ENCODE peak calls at places on chromosomes 2 and 18, in eight cellular contexts. One of them, this sample, is unnamed.
A peak's percentile ranks its signal among the peaks of the same experiment; 100 is the strongest.

GRCh38 chr18:13165636-13166423 is 52.7 kb upstream of the LDLRAD4 start:
- DNase-seq in dorsolateral prefrontal cortex: no peak
- DNase-seq in HFF-Myc: no peak
- DNase-seq in stimulated activated CD4-positive, alpha-beta T cell treated with anti-CD3 and anti-CD28 coated beads, Interleukin-15, amount 100 ng/mL, for 24 hours: no peak
- DNase-seq in NCI-H1694 treated with DMSO at 0.1 percent for 48 hours: no peak
- DNase-seq in RKO: no peak
- DNase-seq in ureter: no peak
- DNase-seq in SW480: no peak
- DNase-seq in this sample: no peak

GRCh38 chr2:40225670-40226069 is 226.2 kb downstream of the SLC8A1 start:
- DNase-seq in dorsolateral prefrontal cortex: no peak
- DNase-seq in HFF-Myc: no peak
- DNase-seq in stimulated activated CD4-positive, alpha-beta T cell treated with anti-CD3 and anti-CD28 coated beads, Interleukin-15, amount 100 ng/mL, for 24 hours: no peak
- DNase-seq in NCI-H1694 treated with DMSO at 0.1 percent for 48 hours: no peak
- DNase-seq in RKO: no peak
- DNase-seq in ureter: no peak
- DNase-seq in SW480: no peak
- DNase-seq in this sample: no peak

GRCh38 chr2:206915136-206915535 is 24.2 kb upstream of the CPO start:
- DNase-seq in dorsolateral prefrontal cortex: no peak
- DNase-seq in HFF-Myc: peak; percentile 14
- DNase-seq in stimulated activated CD4-positive, alpha-beta T cell treated with anti-CD3 and anti-CD28 coated beads, Interleukin-15, amount 100 ng/mL, for 24 hours: peak; percentile 4
- DNase-seq in NCI-H1694 treated with DMSO at 0.1 percent for 48 hours: no peak
- DNase-seq in RKO: peak; percentile 99
- DNase-seq in ureter: no peak
- DNase-seq in SW480: peak; percentile 21
- DNase-seq in this sample: peak; percentile 49

GRCh38 chr18:49893036-49893435 is 79.7 kb upstream of the ACAA2 start:
- DNase-seq in dorsolateral prefrontal cortex: no peak
- DNase-seq in HFF-Myc: no peak
- DNase-seq in stimulated activated CD4-positive, alpha-beta T cell treated with anti-CD3 and anti-CD28 coated beads, Interleukin-15, amount 100 ng/mL, for 24 hours: no peak
- DNase-seq in NCI-H1694 treated with DMSO at 0.1 percent for 48 hours: no peak
- DNase-seq in RKO: no peak
- DNase-seq in ureter: no peak
- DNase-seq in SW480: peak; percentile 11
- DNase-seq in this sample: no peak

GRCh38 chr2:19362652-19363473 is 4.4 kb upstream of the OSR1 start:
- DNase-seq in dorsolateral prefrontal cortex: peak; percentile 54
- DNase-seq in HFF-Myc: peak; percentile 67
- DNase-seq in stimulated activated CD4-positive, alpha-beta T cell treated with anti-CD3 and anti-CD28 coated beads, Interleukin-15, amount 100 ng/mL, for 24 hours: peak; percentile 78
- DNase-seq in NCI-H1694 treated with DMSO at 0.1 percent for 48 hours: peak; percentile 93
- DNase-seq in RKO: peak; percentile 84
- DNase-seq in ureter: peak; percentile 90
- DNase-seq in SW480: peak; percentile 88
- DNase-seq in this sample: peak; percentile 69

GRCh38 chr18:9898792-9899549 is 13.2 kb downstream of the TXNDC2 start:
- DNase-seq in dorsolateral prefrontal cortex: no peak
- DNase-seq in HFF-Myc: no peak
- DNase-seq in stimulated activated CD4-positive, alpha-beta T cell treated with anti-CD3 and anti-CD28 coated beads, Interleukin-15, amount 100 ng/mL, for 24 hours: no peak
- DNase-seq in NCI-H1694 treated with DMSO at 0.1 percent for 48 hours: no peak
- DNase-seq in RKO: no peak
- DNase-seq in ureter: no peak
- DNase-seq in SW480: peak; percentile 34
- DNase-seq in this sample: no peak

GRCh38 chr2:99660616-99661416 is 171.0 kb upstream of the REV1 start:
- DNase-seq in dorsolateral prefrontal cortex: no peak
- DNase-seq in HFF-Myc: no peak
- DNase-seq in stimulated activated CD4-positive, alpha-beta T cell treated with anti-CD3 and anti-CD28 coated beads, Interleukin-15, amount 100 ng/mL, for 24 hours: no peak
- DNase-seq in NCI-H1694 treated with DMSO at 0.1 percent for 48 hours: no peak
- DNase-seq in RKO: no peak
- DNase-seq in ureter: no peak
- DNase-seq in SW480: no peak
- DNase-seq in this sample: no peak

GRCh38 chr2:37871453-37872191 is 53.5 kb upstream of the RMDN2 start:
- DNase-seq in dorsolateral prefrontal cortex: no peak
- DNase-seq in HFF-Myc: no peak
- DNase-seq in stimulated activated CD4-positive, alpha-beta T cell treated with anti-CD3 and anti-CD28 coated beads, Interleukin-15, amount 100 ng/mL, for 24 hours: no peak
- DNase-seq in NCI-H1694 treated with DMSO at 0.1 percent for 48 hours: no peak
- DNase-seq in RKO: peak; percentile 79
- DNase-seq in ureter: no peak
- DNase-seq in SW480: no peak
- DNase-seq in this sample: no peak

GRCh38 chr2:220224711-220225519 is 597.5 kb downstream of the SLC4A3 start:
- DNase-seq in dorsolateral prefrontal cortex: no peak
- DNase-seq in HFF-Myc: no peak
- DNase-seq in stimulated activated CD4-positive, alpha-beta T cell treated with anti-CD3 and anti-CD28 coated beads, Interleukin-15, amount 100 ng/mL, for 24 hours: no peak
- DNase-seq in NCI-H1694 treated with DMSO at 0.1 percent for 48 hours: no peak
- DNase-seq in RKO: no peak
- DNase-seq in ureter: no peak
- DNase-seq in SW480: no peak
- DNase-seq in this sample: peak; percentile 68

GRCh38 chr2:204475403-204475802 is 69.9 kb upstream of the PARD3B start:
- DNase-seq in dorsolateral prefrontal cortex: no peak
- DNase-seq in HFF-Myc: no peak
- DNase-seq in stimulated activated CD4-positive, alpha-beta T cell treated with anti-CD3 and anti-CD28 coated beads, Interleukin-15, amount 100 ng/mL, for 24 hours: no peak
- DNase-seq in NCI-H1694 treated with DMSO at 0.1 percent for 48 hours: no peak
- DNase-seq in RKO: no peak
- DNase-seq in ureter: no peak
- DNase-seq in SW480: no peak
- DNase-seq in this sample: no peak

GRCh38 chr2:233449921-233450853 is 95.9 kb downstream of the DGKD start:
- DNase-seq in dorsolateral prefrontal cortex: no peak
- DNase-seq in HFF-Myc: no peak
- DNase-seq in stimulated activated CD4-positive, alpha-beta T cell treated with anti-CD3 and anti-CD28 coated beads, Interleukin-15, amount 100 ng/mL, for 24 hours: no peak
- DNase-seq in NCI-H1694 treated with DMSO at 0.1 percent for 48 hours: no peak
- DNase-seq in RKO: no peak
- DNase-seq in ureter: no peak
- DNase-seq in SW480: no peak
- DNase-seq in this sample: no peak

GRCh38 chr2:141570474-141571131 is 560.2 kb downstream of the LRP1B start:
- DNase-seq in dorsolateral prefrontal cortex: no peak
- DNase-seq in HFF-Myc: no peak
- DNase-seq in stimulated activated CD4-positive, alpha-beta T cell treated with anti-CD3 and anti-CD28 coated beads, Interleukin-15, amount 100 ng/mL, for 24 hours: no peak
- DNase-seq in NCI-H1694 treated with DMSO at 0.1 percent for 48 hours: no peak
- DNase-seq in RKO: no peak
- DNase-seq in ureter: no peak
- DNase-seq in SW480: no peak
- DNase-seq in this sample: no peak

GRCh38 chr2:74911061-74911460 is 47.4 kb upstream of the POLE4 start:
- DNase-seq in dorsolateral prefrontal cortex: no peak
- DNase-seq in HFF-Myc: no peak
- DNase-seq in stimulated activated CD4-positive, alpha-beta T cell treated with anti-CD3 and anti-CD28 coated beads, Interleukin-15, amount 100 ng/mL, for 24 hours: no peak
- DNase-seq in NCI-H1694 treated with DMSO at 0.1 percent for 48 hours: peak; percentile 35
- DNase-seq in RKO: no peak
- DNase-seq in ureter: no peak
- DNase-seq in SW480: no peak
- DNase-seq in this sample: no peak

GRCh38 chr2:10897956-10898355 is 13.8 kb upstream of the KCNF1 start:
- DNase-seq in dorsolateral prefrontal cortex: no peak
- DNase-seq in HFF-Myc: no peak
- DNase-seq in stimulated activated CD4-positive, alpha-beta T cell treated with anti-CD3 and anti-CD28 coated beads, Interleukin-15, amount 100 ng/mL, for 24 hours: no peak
- DNase-seq in NCI-H1694 treated with DMSO at 0.1 percent for 48 hours: no peak
- DNase-seq in RKO: peak; percentile 31
- DNase-seq in ureter: no peak
- DNase-seq in SW480: no peak
- DNase-seq in this sample: no peak

GRCh38 chr2:4174796-4175195 is 471.4 kb downstream of the DCDC2C start:
- DNase-seq in dorsolateral prefrontal cortex: no peak
- DNase-seq in HFF-Myc: no peak
- DNase-seq in stimulated activated CD4-positive, alpha-beta T cell treated with anti-CD3 and anti-CD28 coated beads, Interleukin-15, amount 100 ng/mL, for 24 hours: no peak
- DNase-seq in NCI-H1694 treated with DMSO at 0.1 percent for 48 hours: no peak
- DNase-seq in RKO: no peak
- DNase-seq in ureter: no peak
- DNase-seq in SW480: no peak
- DNase-seq in this sample: no peak

GRCh38 chr2:218229239-218229638 is 12.2 kb downstream of the ARPC2 start:
- DNase-seq in dorsolateral prefrontal cortex: no peak
- DNase-seq in HFF-Myc: peak; percentile 65
- DNase-seq in stimulated activated CD4-positive, alpha-beta T cell treated with anti-CD3 and anti-CD28 coated beads, Interleukin-15, amount 100 ng/mL, for 24 hours: peak; percentile 55
- DNase-seq in NCI-H1694 treated with DMSO at 0.1 percent for 48 hours: no peak
- DNase-seq in RKO: peak; percentile 80
- DNase-seq in ureter: no peak
- DNase-seq in SW480: peak; percentile 5
- DNase-seq in this sample: peak; percentile 62

This sample was measured in AG04450.